ENCODE peak calls at places on chromosomes 11 and 22, in seven cellular contexts. S is H9, D is mesendoderm, J is neuronal stem cell, X is trophoblast cell, E is H1, I is mesenchymal stem cell. M is an unnamed sample.

GRCh38 chr11:20060180-20060579 is 100.1 kb downstream of the DBX1 start:
- DNase-seq in D (no peak), X (no peak), E (no peak), I (no peak), S (no peak), J (no peak), M (no peak)

GRCh38 chr11:96199563-96200025 is 143.4 kb downstream of the MAML2 start:
- DNase-seq in J (no peak), E (no peak), I (peak), X (peak), S (no peak), D (no peak), M (peak)

GRCh38 chr11:1422481-1422880 is 32.7 kb downstream of the BRSK2 start:
- DNase-seq in E (no peak), J (no peak), X (no peak), D (peak), S (no peak), I (no peak), M (no peak)

GRCh38 chr11:59668188-59668949 is 468 bp downstream of the PATL1 start:
- DNase-seq in X (peak), E (peak), I (peak), D (peak), J (peak), S (peak), M (peak)

GRCh38 chr22:44698531-44699421 is 3.2 kb upstream of the PRR5 start:
- DNase-seq in I (peak), D (peak), J (peak), S (peak), E (no peak), X (peak), M (peak)

GRCh38 chr11:12066056-12066798 is 44.2 kb upstream of the MICAL2 start:
- DNase-seq in I (peak), E (no peak), D (peak), X (peak), S (no peak), J (no peak), M (peak)

GRCh38 chr22:28892175-28892731 is 8.9 kb downstream of the ZNRF3 start:
- DNase-seq in D (no peak), X (no peak), E (no peak), I (no peak), J (no peak), S (no peak), M (no peak)

GRCh38 chr11:61141601-61142028 is 19.6 kb downstream of the VPS37C start:
- DNase-seq in J (no peak), X (no peak), D (no peak), I (no peak), S (no peak), E (no peak), M (no peak)

GRCh38 chr11:62195945-62196344 is 5.9 kb downstream of the SCGB1D1 start:
- DNase-seq in J (no peak), S (no peak), I (no peak), E (no peak), X (no peak), D (peak), M (no peak)

GRCh38 chr11:31779268-31779879 is 31.7 kb downstream of the PAX6 start:
- DNase-seq in X (no peak), D (peak), I (peak), J (no peak), S (no peak), E (no peak), M (peak)

GRCh38 chr11:108580645-108581044 is 12.9 kb downstream of the EXPH5 start:
- DNase-seq in S (no peak), X (no peak), E (no peak), I (no peak), J (no peak), D (no peak), M (no peak)

GRCh38 chr11:43576834-43577521 is 103.6 kb upstream of the HSD17B12 start:
- DNase-seq in D (peak), J (peak), I (peak), S (peak), X (peak), E (no peak), M (peak)

GRCh38 chr11:73344191-73344607 is 32.0 kb upstream of the RELT start:
- DNase-seq in X (no peak), S (no peak), E (no peak), J (no peak), D (no peak), I (no peak), M (no peak)

GRCh38 chr11:129490004-129490403 is 114.4 kb downstream of the BARX2 start:
- DNase-seq in I (no peak), X (no peak), D (no peak), J (no peak), S (no peak), E (no peak), M (no peak)

GRCh38 chr11:15327786-15328231 is 213.1 kb downstream of the INSC start:
- DNase-seq in J (peak), I (peak), S (peak), D (peak), E (peak), X (peak), M (peak)

GRCh38 chr11:47980907-47981621 is 705 bp downstream of the PTPRJ start:
- DNase-seq in D (peak), I (peak), S (peak), J (peak), X (peak), E (no peak), M (peak)

GRCh38 chr22:18000441-18001039 is 23.8 kb downstream of the MICAL3 start:
- DNase-seq in J (peak), S (no peak), I (peak), D (peak), X (no peak), E (no peak), M (no peak)

GRCh38 chr11:35365961-35366360 is 53.4 kb downstream of the SLC1A2 start:
- DNase-seq in D (no peak), J (no peak), I (no peak), E (no peak), X (no peak), S (no peak), M (peak)

GRCh38 chr11:73939096-73939495 is 11.7 kb upstream of the DNAJB13 start:
- DNase-seq in J (no peak), E (no peak), S (no peak), X (peak), D (peak), I (no peak), M (no peak)

GRCh38 chr22:44360686-44361381 is 48.1 kb upstream of the SHISAL1 start:
- DNase-seq in J (no peak), I (peak), X (no peak), S (no peak), D (peak), E (no peak), M (peak)

GRCh38 chr11:44526438-44526837 is 39.0 kb upstream of the CD82 start:
- DNase-seq in S (no peak), E (no peak), D (no peak), X (no peak), J (no peak), I (no peak), M (no peak)

GRCh38 chr11:33507967-33508366 is 192.7 kb downstream of the C11orf91 start:
- DNase-seq in S (peak), J (no peak), E (no peak), X (peak), D (peak), I (peak), M (peak)

GRCh38 chr11:69906453-69906907 is 87.3 kb upstream of the FGF3 start:
- DNase-seq in I (peak), J (no peak), D (no peak), E (no peak), X (peak), S (no peak), M (peak)

GRCh38 chr11:120028181-120028935 is 109.6 kb downstream of the TRIM29 start:
- DNase-seq in I (no peak), S (peak), X (no peak), J (no peak), D (no peak), E (no peak), M (no peak)

GRCh38 chr11:61147271-61147670 is 14.0 kb downstream of the VPS37C start:
- DNase-seq in E (no peak), I (no peak), S (no peak), X (no peak), D (no peak), J (no peak), M (no peak)

GRCh38 chr11:19972091-19972490 is 188.2 kb downstream of the DBX1 start:
- DNase-seq in I (no peak), J (no peak), D (no peak), E (no peak), X (peak), S (no peak), M (no peak)

GRCh38 chr22:34842630-34843029 is 223.3 kb upstream of the ISX start:
- DNase-seq in I (no peak), E (no peak), X (no peak), D (peak), S (no peak), J (no peak), M (no peak)

GRCh38 chr22:47495102-47495501 is 732.7 kb downstream of the TBC1D22A start:
- DNase-seq in J (no peak), I (no peak), S (no peak), X (no peak), D (no peak), E (no peak), M (no peak)

GRCh38 chr11:68355471-68355870 is 43.1 kb downstream of the LRP5 start:
- DNase-seq in I (no peak), D (no peak), S (no peak), J (no peak), E (no peak), X (no peak), M (no peak)

GRCh38 chr11:4017129-4017528 is 77.5 kb upstream of the RRM1 start:
- DNase-seq in J (no peak), I (no peak), E (no peak), X (no peak), S (no peak), D (no peak), M (no peak)

GRCh38 chr22:29340566-29340965 is 25.1 kb upstream of the RASL10A start:
- DNase-seq in D (no peak), J (no peak), S (no peak), X (no peak), E (no peak), I (no peak), M (no peak)

GRCh38 chr11:68120212-68121066 is 749 bp downstream of the CHKA start:
- DNase-seq in D (peak), S (peak), J (peak), X (peak), E (no peak), I (peak), M (peak)

GRCh38 chr11:83371489-83371888 is 85.3 kb upstream of the CCDC90B start:
- DNase-seq in S (no peak), D (no peak), I (no peak), E (no peak), J (no peak), X (no peak), M (no peak)

GRCh38 chr11:120125005-120125404 is 12.9 kb downstream of the TRIM29 start:
- DNase-seq in X (peak), E (no peak), I (peak), S (no peak), J (no peak), D (peak), M (peak)

GRCh38 chr11:32858731-32859130 is 29.0 kb downstream of the PRRG4 start:
- DNase-seq in J (no peak), I (no peak), X (no peak), E (no peak), S (no peak), D (peak), M (no peak)

DNA sequence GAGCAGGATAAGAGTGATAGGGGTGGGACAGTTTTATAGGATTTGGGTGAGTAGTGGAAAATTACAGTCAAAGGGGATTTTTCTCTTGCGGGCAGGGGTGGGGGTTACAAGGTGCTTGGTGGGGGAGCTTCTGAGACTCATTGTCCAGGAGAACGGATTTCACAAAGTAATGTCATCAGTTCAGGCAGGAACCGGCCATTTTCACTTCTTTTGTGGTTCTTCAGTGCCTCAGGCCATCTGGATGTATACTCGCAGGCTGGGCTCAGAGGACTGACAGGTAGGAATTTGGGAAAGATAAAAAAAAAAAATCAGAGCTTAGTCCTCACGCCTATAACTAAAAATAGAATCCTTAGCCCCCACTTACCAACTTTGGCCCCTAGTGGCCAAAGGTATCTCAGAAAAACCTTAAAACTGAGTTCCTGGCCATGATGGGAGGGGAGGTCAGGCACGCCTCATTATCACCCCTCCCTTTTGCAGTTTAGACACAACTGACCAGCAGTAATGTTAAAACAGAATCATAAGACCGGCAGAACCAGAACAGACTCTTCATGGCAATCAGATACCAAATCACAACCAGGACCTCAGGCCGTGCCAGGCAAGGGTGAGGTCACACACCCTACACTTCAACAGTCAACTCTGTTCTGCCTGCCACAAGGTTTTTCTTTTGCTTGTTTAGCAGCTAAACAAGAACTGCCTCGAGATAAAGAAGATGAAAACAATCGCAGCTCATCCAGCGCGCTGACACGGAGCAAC is 8.9 kb upstream of the APOBEC3G start:
- DNase-seq in D (no peak), J (no peak), I (no peak), E (no peak), X (peak), S (no peak), M (no peak)
- H3K18ac ChIP-seq in D (peak), J (peak), I (no peak), E (no peak), X (no peak), S (no peak), M (no peak)

DNA sequence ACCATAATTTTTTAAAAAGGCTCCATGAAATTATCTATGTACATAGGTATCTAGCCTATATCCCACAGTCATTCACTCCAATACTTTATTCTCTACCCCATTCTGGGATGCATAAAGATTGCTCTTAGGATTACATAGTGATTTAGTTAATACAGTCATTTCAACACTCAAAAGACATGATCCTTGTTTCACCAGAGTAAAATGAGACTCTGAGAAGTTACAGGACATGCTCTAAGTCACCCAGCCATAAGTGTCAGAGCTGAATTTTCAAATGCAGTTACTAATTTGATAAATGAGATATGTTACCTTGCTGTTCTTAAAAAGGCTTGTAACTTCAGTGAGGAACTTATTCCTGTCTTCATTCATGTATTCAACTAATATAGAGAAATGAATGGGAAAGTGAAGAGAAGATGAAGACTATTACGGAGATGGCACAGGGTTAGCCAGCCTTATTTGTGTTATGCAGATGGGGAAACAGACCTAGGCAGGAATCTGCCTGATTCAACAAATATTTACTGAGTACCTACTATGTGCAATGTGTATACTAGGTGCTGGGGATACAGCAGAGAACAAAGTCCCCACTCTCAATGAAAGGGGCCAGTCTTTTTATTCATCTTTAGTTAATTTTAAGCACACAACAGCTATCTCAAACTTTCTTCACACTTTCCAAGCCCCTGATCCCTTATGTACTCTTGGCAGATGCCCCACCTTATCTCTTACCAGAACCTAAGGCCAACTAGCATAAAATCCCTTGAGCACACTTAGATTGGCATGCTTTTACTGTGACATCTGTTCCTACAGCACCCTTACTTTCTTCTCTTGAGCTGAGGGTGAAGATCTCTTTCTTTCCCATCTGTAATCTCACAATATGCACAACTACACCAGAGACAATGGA is 21.6 kb downstream of the MAPK1 start:
- DNase-seq in J (no peak), D (no peak), S (no peak), I (no peak), E (no peak), X (no peak), M (no peak)
- H3K18ac ChIP-seq in J (no peak), D (no peak), S (no peak), I (no peak), E (no peak), X (no peak), M (no peak)

DNA sequence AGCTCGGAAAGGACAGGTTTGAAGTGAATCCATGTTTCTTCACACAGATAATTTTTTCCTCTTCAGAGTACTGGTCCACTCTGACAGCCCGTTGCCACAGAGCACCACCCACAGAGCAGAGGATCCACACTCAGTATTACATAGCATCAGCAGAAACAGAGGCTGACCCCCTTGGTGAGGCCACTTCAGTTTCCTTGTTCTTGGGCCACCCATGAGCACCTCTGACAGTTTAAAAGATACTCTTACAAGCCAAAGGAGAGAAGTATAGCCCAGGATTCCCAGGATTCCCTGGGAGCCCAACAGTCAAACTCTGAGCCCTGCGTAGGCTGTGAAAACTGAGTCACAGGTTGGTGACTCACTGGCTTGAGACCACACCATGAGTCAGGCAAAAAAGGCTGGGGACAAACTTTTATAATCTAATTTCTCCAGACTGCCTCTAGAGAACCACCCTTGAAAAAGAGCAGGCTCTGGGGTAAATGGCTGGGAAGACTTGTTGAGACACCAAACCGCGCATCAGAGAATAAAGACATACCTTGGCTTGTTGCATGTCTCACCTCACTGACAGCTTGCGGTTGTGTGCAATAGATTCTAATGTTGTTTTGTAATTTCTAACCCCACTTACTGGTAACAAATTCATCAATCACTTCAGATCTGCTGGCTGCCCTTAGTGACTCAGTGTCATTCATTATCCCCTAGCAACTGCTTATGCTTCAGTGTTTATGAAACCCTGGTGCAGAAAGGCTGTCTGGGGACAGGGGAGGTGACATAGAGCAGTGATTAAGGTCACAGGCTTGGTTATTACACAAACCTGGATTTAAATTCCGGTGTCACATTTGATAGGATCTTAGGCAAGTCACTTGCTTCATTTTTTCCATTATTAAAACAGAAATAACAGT is 56.9 kb upstream of the PRSS23 start:
- DNase-seq in S (no peak), X (peak), I (peak), E (no peak), D (peak), J (no peak), M (peak)
- H3K18ac ChIP-seq in S (no peak), X (peak), I (peak), E (no peak), D (no peak), J (no peak), M (peak)

GRCh38 chr11:37908224-37908558 is 1310.2 kb upstream of the RAG2 start:
- DNase-seq in E (no peak), X (no peak), J (no peak), D (no peak), S (no peak), I (no peak), M (no peak)

GRCh38 chr11:37905707-37906417 is 1307.8 kb upstream of the RAG2 start:
- DNase-seq in E (no peak), J (no peak), I (no peak), D (no peak), S (no peak), X (no peak), M (no peak)

DNA sequence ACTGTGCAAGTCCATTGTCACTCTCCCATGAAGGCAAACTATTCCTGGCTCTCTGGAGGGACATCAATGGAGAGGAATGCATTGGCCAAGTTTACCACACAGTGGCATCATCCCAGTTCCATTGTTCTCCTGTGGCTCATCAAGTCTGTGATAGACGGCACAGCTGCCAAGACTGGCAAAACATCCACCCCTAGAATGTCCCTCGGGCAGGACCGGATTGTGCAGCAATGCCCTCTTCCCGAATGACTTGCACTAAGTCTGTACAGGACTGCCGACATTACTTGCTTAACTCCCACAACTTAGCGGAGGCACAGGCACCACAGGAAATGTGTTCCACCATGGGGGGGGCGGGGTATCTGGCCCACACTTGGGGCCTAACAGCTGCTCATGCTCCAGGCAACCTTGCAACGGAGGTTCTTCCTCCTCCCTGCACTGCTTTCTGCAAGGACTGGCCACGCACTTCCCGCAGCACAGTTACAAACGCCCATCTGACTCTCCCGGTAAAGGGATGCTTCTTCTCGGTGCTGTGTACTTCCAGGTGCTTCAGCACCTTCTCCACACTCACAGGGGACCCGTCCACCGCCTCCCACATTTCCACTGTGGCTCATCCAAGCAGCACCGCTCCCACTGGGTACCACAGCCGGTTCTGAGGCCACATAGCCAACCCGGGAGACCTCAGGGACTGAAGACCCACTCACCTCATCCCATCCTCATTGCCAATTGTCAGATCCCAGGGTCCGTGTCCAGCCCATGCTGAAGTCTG is 1309.6 kb upstream of the RAG2 start:
- DNase-seq in D (no peak), J (no peak), I (no peak), X (no peak), S (no peak), E (no peak), M (no peak)
- H3K18ac ChIP-seq in D (no peak), J (no peak), I (no peak), X (no peak), S (no peak), E (no peak), M (no peak)